ENCODE peak calls at places on chromosomes 4 and X, in nine cellular contexts. G, X, Q, U, M, V, C, N and K are unnamed samples.

GRCh38 chrX:14672611-14673172 is 143.4 kb downstream of the GLRA2 start:
- DNase-seq in M (no peak), Q (no peak), U (no peak), C (no peak), X (no peak), N (no peak), V (no peak), G (no peak), K (no peak)

GRCh38 chr4:91222019-91222418 is 1081.7 kb upstream of the GRID2 start:
- DNase-seq in G (no peak), V (no peak), N (no peak), U (no peak), M (no peak), X (no peak), C (no peak), Q (no peak), K (no peak)

GRCh38 chrX:37995428-37995827 is 10.9 kb upstream of the SYTL5 start:
- DNase-seq in M (no peak), U (no peak), G (no peak), N (no peak), Q (no peak), X (no peak), C (no peak), V (no peak), K (no peak)

GRCh38 chr4:27616166-27616565 is 755.5 kb downstream of the STIM2 start:
- DNase-seq in G (no peak), Q (no peak), C (no peak), V (no peak), N (no peak), M (no peak), U (no peak), X (no peak), K (no peak)

GRCh38 chr4:111689731-111690130 is 455.5 kb upstream of the FAM241A start:
- DNase-seq in U (no peak), Q (no peak), M (no peak), X (no peak), N (no peak), V (no peak), G (no peak), C (no peak), K (no peak)

GRCh38 chr4:145527773-145528172 is 46.1 kb downstream of the SMAD1 start:
- DNase-seq in M (no peak), V (no peak), G (no peak), X (no peak), N (no peak), C (no peak), Q (no peak), U (no peak), K (no peak)

GRCh38 chr4:140940589-140940988 is 184.4 kb upstream of the TBC1D9 start:
- DNase-seq in N (no peak), C (no peak), G (no peak), V (no peak), U (no peak), Q (no peak), M (no peak), X (no peak), K (no peak)

GRCh38 chr4:25081866-25082471 is 51.2 kb upstream of the LGI2 start:
- DNase-seq in C (no peak), U (no peak), V (no peak), X (no peak), G (no peak), Q (no peak), N (no peak), M (no peak), K (no peak)

GRCh38 chrX:133538148-133538547 is 122.9 kb upstream of the GPC4 start:
- DNase-seq in C (peak), N (no peak), U (no peak), G (no peak), M (no peak), Q (peak), V (no peak), X (no peak), K (no peak)

GRCh38 chr4:4395849-4396627 is 9.1 kb downstream of the NSG1 start:
- DNase-seq in V (no peak), U (peak), G (no peak), Q (no peak), N (no peak), M (no peak), C (no peak), X (no peak), K (no peak)

GRCh38 chrX:53163436-53163835 is 61.6 kb downstream of the KDM5C start:
- DNase-seq in C (no peak), N (no peak), M (no peak), G (no peak), X (no peak), Q (no peak), V (no peak), U (no peak), K (no peak)

GRCh38 chrX:40316502-40316901 is 218.7 kb upstream of the BCOR start:
- DNase-seq in N (no peak), M (no peak), V (no peak), X (no peak), U (no peak), Q (no peak), G (no peak), C (no peak), K (no peak)

GRCh38 chr4:145480257-145480656 is 1.4 kb upstream of the SMAD1 start:
- DNase-seq in Q (no peak), U (no peak), C (no peak), X (no peak), V (no peak), M (no peak), G (no peak), N (no peak), K (no peak)

GRCh38 chrX:109485470-109486340 is 3.8 kb upstream of the GUCY2F start:
- DNase-seq in V (peak), N (peak), C (peak), U (peak), G (peak), X (peak), Q (peak), M (peak), K (no peak)

GRCh38 chr4:153116801-153117200 is 87.4 kb upstream of the TRIM2 start:
- DNase-seq in C (no peak), X (no peak), V (no peak), M (no peak), G (no peak), N (no peak), U (no peak), Q (no peak), K (no peak)
- H3K27ac ChIP-seq in C (peak), X (no peak), V (peak), M (no peak), G (peak), N (peak), U (no peak), Q (no peak), K (no peak)

DNA sequence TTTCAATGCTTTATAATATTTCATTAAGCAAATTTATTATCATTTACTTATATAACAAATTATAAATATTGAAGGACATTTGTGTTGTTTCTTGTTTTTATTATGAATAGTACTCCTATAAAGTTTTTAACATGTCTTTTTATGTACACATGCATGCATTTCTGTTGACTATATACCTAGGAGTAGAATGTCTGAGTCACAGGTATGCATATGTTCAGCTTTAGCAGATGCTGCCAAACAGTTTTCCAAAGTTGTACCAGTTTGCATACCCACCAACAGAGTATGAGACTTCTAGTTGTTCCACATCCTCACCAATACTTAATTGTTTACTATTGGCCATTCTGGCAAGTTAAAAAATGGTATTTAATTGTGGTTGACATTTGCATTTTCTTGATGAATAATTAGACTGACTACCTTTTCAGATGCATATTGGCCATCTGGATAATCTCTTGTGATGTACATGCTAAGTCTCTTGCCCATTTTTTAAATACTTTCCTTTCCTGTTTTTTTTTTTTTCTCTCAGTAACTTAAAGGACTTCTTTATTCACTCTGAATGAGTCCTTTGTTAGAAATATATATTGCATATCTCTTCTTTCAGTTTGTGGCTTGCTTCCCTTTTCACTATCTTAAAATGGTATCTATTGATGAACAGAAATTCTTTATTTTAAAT is 132.2 kb upstream of the TRIM2 start:
- DNase-seq in G (no peak), N (no peak), X (no peak), V (no peak), U (peak), Q (no peak), C (no peak), M (no peak), K (no peak)
- H3K27ac ChIP-seq in G (no peak), N (no peak), X (no peak), V (no peak), U (no peak), Q (no peak), C (no peak), M (no peak), K (no peak)

GRCh38 chr4:155665054-155665453 is 1.6 kb upstream of the GUCY1A1 start:
- DNase-seq in C (no peak), N (no peak), G (no peak), M (no peak), V (no peak), X (no peak), Q (no peak), U (no peak), K (no peak)
- H3K27ac ChIP-seq in C (no peak), N (no peak), G (peak), M (no peak), V (peak), X (peak), Q (no peak), U (peak), K (no peak)

GRCh38 chrX:151538190-151539122 is 25.0 kb upstream of the PASD1 start:
- DNase-seq in X (no peak), V (no peak), N (no peak), C (no peak), Q (no peak), M (no peak), G (no peak), U (no peak), K (no peak)

DNA sequence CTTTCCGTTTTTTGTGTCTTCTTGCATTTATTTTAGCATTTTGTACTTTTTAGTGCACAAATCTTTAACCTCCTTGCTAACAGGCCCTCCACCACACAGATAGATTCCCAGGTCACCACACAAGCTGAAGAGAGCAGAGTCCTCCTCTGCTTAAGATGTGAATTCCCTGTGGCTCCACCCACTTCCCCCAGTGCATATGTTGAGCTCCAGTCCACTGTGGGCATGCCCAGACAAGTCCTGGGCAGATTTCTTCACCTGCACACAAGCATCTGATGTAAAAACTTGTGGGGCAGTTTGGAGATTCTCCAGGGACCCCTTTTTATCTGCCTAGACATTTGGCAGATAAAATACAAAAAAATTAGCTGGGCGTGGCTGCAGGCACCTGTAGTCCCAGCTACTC is 19.8 kb upstream of the PASD1 start:
- DNase-seq in U (no peak), V (no peak), C (peak), Q (no peak), M (no peak), X (no peak), G (no peak), N (no peak), K (no peak)
- H3K27ac ChIP-seq in U (no peak), V (no peak), C (no peak), Q (no peak), M (no peak), X (no peak), G (no peak), N (no peak), K (no peak)

DNA sequence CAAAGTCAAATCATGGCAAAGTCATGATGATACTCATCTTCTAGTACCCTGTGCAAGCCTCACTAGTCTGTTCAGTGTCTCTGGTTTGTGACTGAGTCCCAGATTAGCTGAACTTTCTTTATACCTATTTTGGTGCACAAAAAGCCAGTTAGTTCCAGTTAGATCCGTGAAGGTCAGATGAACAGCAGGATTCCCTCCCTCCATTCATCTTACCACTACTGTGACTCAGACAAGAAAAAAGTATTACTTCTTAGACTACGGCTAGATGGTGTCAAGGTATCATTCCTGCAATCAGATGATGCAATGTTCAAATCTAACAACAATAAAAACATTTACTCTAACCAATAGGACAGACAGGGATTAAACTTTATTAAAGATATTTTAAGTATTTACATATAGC is 30.4 kb downstream of the ARHGEF6 start:
- DNase-seq in G (no peak), X (no peak), N (no peak), V (no peak), C (no peak), U (no peak), M (no peak), Q (no peak), K (no peak)
- H3K27ac ChIP-seq in G (no peak), X (no peak), N (no peak), V (no peak), C (no peak), U (no peak), M (no peak), Q (peak), K (no peak)